ENCODE peak calls at places on chromosomes 13 and 19, in four cellular contexts. C is H1, K is HepG2, M is K562. V is an unnamed sample.
A peak's percentile ranks its signal among the peaks of the same experiment; 100 is the strongest.

GRCh38 chr13:114124486-114124885 is 7.9 kb downstream of the RASA3 start:
- DNase-seq in K (no peak), M (no peak), C (no peak), V (no peak)

GRCh38 chr19:23971598-23971997 is 56.9 kb downstream of the ZNF726 start:
- DNase-seq in C (no peak), M (no peak), K (no peak), V (no peak)

GRCh38 chr19:5826531-5827341 is 12.8 kb downstream of the FUT6 start:
- DNase-seq in M (no peak), K (peak; percentile 87), C (peak; percentile 74), V (no peak)

GRCh38 chr19:19384486-19384885 is 21.0 kb upstream of the GATAD2A start:
- DNase-seq in M (no peak), C (no peak), K (no peak), V (no peak)

GRCh38 chr13:36418022-36418805 is 14.1 kb upstream of the CCNA1 start:
- DNase-seq in M (no peak), C (no peak), K (no peak), V (no peak)

GRCh38 chr13:53151692-53152421 is 123.2 kb downstream of the OLFM4 start:
- DNase-seq in K (peak; percentile 43), C (peak; percentile 78), M (peak; percentile 44), V (peak; percentile 11)

GRCh38 chr13:60463787-60464186 is 66.8 kb downstream of the TDRD3 start:
- DNase-seq in C (no peak), M (no peak), K (no peak), V (no peak)

GRCh38 chr13:42348576-42348975 is 76.6 kb downstream of the AKAP11 start:
- DNase-seq in K (no peak), M (no peak), C (no peak), V (no peak)

GRCh38 chr13:109131698-109132257 is 502.4 kb downstream of the MYO16 start:
- DNase-seq in C (no peak), K (no peak), M (no peak), V (no peak)

GRCh38 chr13:97322740-97323342 is 100.7 kb downstream of the MBNL2 start:
- DNase-seq in K (no peak), M (no peak), C (no peak), V (no peak)

GRCh38 chr13:91187522-91187921 is 160.0 kb upstream of the MIR17HG start:
- DNase-seq in C (no peak), M (no peak), K (no peak), V (no peak)

GRCh38 chr19:39737351-39737750 is 478 bp downstream of the CLC start:
- DNase-seq in K (no peak), C (no peak), M (no peak), V (no peak)

GRCh38 chr13:30792257-30793000 is 57.1 kb downstream of the ALOX5AP start:
- DNase-seq in C (no peak), K (peak; percentile 61), M (no peak), V (no peak)

GRCh38 chr13:52454459-52454824 is 836 bp upstream of the CKAP2 start:
- DNase-seq in M (no peak), C (no peak), K (no peak), V (no peak)

GRCh38 chr19:58556633-58557252 is 1.7 kb downstream of the UBE2M start:
- DNase-seq in K (no peak), M (no peak), C (no peak), V (no peak)

GRCh38 chr13:52001120-52001731 is 10.0 kb downstream of the ATP7B start:
- DNase-seq in K (peak; percentile 59), C (no peak), M (peak; percentile 39), V (peak; percentile 35)

GRCh38 chr13:27659466-27659865 is 37.8 kb downstream of the POLR1D start:
- DNase-seq in M (no peak), K (no peak), C (no peak), V (no peak)

GRCh38 chr19:28485300-28485699 is 727.7 kb downstream of the UQCRFS1 start:
- DNase-seq in C (no peak), M (no peak), K (no peak), V (no peak)

GRCh38 chr13:35818577-35819165 is 312.5 kb downstream of the DCLK1 start:
- DNase-seq in C (no peak), K (peak; percentile 7), M (peak; percentile 10), V (no peak)

GRCh38 chr19:51407631-51408131 is 9.8 kb downstream of the SIGLEC10 start:
- DNase-seq in K (peak; percentile 74), M (peak; percentile 77), C (no peak), V (no peak)

GRCh38 chr19:11338569-11339253 is 746 bp downstream of the RAB3D start:
- DNase-seq in C (no peak), M (no peak), K (no peak), V (no peak)

GRCh38 chr13:102394158-102395053 is 7.4 kb downstream of the FGF14 start:
- DNase-seq in C (peak; percentile 97), K (no peak), M (peak; percentile 72), V (peak; percentile 91)

GRCh38 chr13:49371943-49372636 is 71.8 kb downstream of the CAB39L start:
- DNase-seq in M (no peak), C (no peak), K (peak; percentile 86), V (no peak)

GRCh38 chr13:113542751-113543424 is 41.7 kb upstream of the TFDP1 start:
- DNase-seq in K (no peak), C (no peak), M (no peak), V (no peak)

GRCh38 chr19:40055049-40055448 is 982 bp downstream of the ZNF780B start:
- DNase-seq in C (no peak), M (peak; percentile 27), K (no peak), V (no peak)

GRCh38 chr13:73922728-73923393 is 211.3 kb downstream of the KLF12 start:
- DNase-seq in C (no peak), K (no peak), M (no peak), V (no peak)

GRCh38 chr13:79349011-79349410 is 57.0 kb downstream of the RBM26 start:
- DNase-seq in K (no peak), C (no peak), M (no peak), V (no peak)

GRCh38 chr19:43028866-43029265 is 2.6 kb upstream of the PSG11 start:
- DNase-seq in M (no peak), C (no peak), K (no peak), V (no peak)

GRCh38 chr19:48965033-48965805 is at the start of gene FTL:
- DNase-seq in K (peak; percentile 95), C (peak; percentile 96), M (peak; percentile 89), V (peak; percentile 91)

GRCh38 chr13:101639711-101640110 is 187.2 kb downstream of the ITGBL1 start:
- DNase-seq in M (no peak), K (no peak), C (no peak), V (no peak)

GRCh38 chr13:80341098-80341701 is at the start of gene SPRY2:
- DNase-seq in K (peak; percentile 94), C (peak; percentile 85), M (peak; percentile 71), V (no peak)

GRCh38 chr19:40103600-40103999 is 12.9 kb upstream of the ZNF780A start:
- DNase-seq in K (no peak), C (no peak), M (no peak), V (no peak)

DNA sequence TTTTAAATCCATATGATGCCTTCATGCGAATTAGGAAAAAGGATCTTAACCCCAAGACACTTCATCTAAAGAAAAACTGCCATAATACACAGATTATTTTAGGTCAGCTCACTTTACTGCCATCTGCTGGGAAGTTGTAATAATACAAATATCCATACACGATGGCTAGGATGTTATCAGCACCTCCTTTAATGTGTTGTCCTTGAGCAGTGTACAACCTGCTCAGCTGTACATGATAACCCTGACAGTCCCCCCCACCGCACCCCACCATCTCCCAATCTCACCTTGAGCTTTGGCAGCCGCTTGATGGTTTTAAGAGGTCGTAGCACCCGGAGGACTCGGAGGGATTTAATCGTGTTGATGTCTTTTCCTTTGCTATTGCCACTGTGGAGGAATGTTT is 112.2 kb downstream of the IER2 start:
- DNase-seq in M (peak; percentile 57), K (peak; percentile 38), C (no peak), V (no peak)
- TF ChIP-seq TAF1 in M (no peak), K (no peak), C (no peak), V (no peak)

DNA sequence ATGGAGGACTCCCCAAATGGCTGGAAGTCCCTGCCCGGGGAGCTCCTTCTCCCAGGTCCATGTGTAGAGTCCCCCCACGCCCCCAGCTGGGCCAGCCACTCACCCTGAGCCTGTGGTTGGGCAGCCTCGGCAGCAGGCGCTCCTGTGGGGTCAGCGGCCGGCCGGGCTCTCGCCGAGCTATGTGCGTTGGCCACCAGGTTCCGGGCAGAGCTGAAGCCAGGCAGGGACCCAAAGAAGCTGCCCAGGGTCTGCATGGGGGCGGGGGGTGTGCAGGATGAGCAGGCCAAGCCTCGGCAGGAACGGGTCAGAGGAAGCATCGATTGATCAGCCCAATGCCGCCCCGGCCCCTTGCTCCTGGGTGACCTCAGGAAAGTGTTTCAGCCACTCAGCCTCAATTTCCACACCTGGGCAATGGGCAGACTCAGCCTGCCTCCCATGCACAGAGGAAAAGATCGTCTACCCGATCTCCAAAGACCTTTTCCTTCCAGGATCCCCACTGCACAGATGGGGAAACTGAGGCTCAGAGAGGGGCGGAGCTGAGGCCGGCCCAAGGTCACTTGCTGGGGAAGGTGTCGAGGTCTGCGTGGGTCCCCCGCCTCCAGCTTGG is 732 bp downstream of the PLIN4 start:
- DNase-seq in C (no peak), K (no peak), M (no peak), V (no peak)
- TF ChIP-seq POLR2AphosphoS5 in C (no peak), K (no peak), M (no peak), V (no peak)

GRCh38 chr13:41179593-41180250 is 14.6 kb downstream of the KBTBD7 start:
- DNase-seq in C (no peak), M (no peak), K (no peak), V (no peak)
- TF ChIP-seq TAF1 in C (no peak), M (no peak), K (no peak), V (no peak)

DNA sequence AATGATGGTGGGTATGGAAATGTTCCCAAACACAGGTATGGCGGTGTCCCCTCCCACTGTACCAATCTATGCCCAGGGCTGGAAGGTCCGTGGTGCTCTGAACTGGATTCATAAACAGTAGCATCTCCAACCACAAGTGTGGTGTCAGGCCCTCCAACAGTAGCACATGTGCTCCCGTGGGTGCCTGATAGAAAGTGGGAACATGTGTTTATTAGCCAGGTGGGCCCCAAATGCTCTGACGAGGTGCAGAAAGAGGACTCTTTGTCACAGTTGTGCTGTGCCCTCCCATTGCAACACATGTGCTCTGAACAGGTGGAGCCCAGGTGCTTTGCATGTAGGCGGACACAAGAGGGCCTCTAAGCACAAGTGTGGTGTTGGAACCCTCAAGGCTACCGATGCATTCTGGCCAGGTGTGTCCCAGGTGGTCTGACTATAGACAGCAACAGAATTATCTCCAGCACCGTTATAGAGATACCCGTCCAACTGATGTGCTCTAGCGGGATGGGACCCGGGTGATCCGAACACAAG is 75.4 kb upstream of the ZNF30 start:
- DNase-seq in M (no peak), C (no peak), K (peak; percentile 32), V (no peak)
- TF ChIP-seq POLR2AphosphoS5 in M (no peak), C (no peak), K (no peak), V (no peak)

GRCh38 chr19:18176367-18177310 is 3.0 kb downstream of the IFI30 start:
- DNase-seq in M (peak; percentile 14), C (no peak), K (no peak), V (no peak)
- TF ChIP-seq TAF1 in M (no peak), C (no peak), K (no peak), V (no peak)

GRCh38 chr13:28753208-28753892 is 34.6 kb upstream of the SLC46A3 start:
- DNase-seq in K (peak; percentile 75), M (no peak), C (peak; percentile 50), V (no peak)
- TF ChIP-seq POLR2AphosphoS5 in K (no peak), M (no peak), C (no peak), V (no peak)

GRCh38 chr13:45396548-45397095 is 21.6 kb downstream of the SLC25A30 start:
- DNase-seq in C (no peak), K (no peak), M (no peak), V (no peak)
- TF ChIP-seq TAF1 in C (no peak), K (no peak), M (no peak), V (no peak)